ENCODE peak calls at places on chromosomes 11 and 22, in five cellular contexts. H is cardiac muscle cell; I is heart right ventricle; S is naive thymus-derived CD4-positive, alpha-beta T cell; P is tibial nerve. Q is an unnamed sample.

GRCh38 chr11:11084337-11084736 is 226.5 kb upstream of the ZBED5 start:
- DNase-seq in H (no peak), S (no peak), I (no peak), P (no peak), Q (no peak)

GRCh38 chr11:44633641-44634040 is 68.2 kb downstream of the CD82 start:
- DNase-seq in H (peak; percentile 49), P (no peak), S (no peak), I (no peak), Q (peak; percentile 38)

GRCh38 chr11:4862447-4863236 is 13.6 kb upstream of the OR51S1 start:
- DNase-seq in P (no peak), S (no peak), H (no peak), I (no peak), Q (no peak)

GRCh38 chr22:37223965-37224551 is 11.8 kb upstream of the SSTR3 start:
- DNase-seq in I (no peak), H (no peak), P (no peak), S (no peak), Q (no peak)

GRCh38 chr22:26541167-26541819 is 29.0 kb upstream of the TFIP11 start:
- DNase-seq in S (no peak), I (no peak), H (no peak), P (no peak), Q (no peak)

GRCh38 chr11:23423656-23424055 is 563.4 kb upstream of the CCDC179 start:
- DNase-seq in H (no peak), I (no peak), S (no peak), P (no peak), Q (no peak)

GRCh38 chr22:44827666-44828065 is 75.3 kb downstream of the ARHGAP8 start:
- DNase-seq in I (no peak), S (no peak), H (no peak), P (no peak), Q (no peak)

GRCh38 chr11:47408598-47409439 is 429 bp downstream of the SLC39A13 start:
- DNase-seq in P (no peak), H (no peak), S (no peak), I (peak; percentile 54), Q (peak; percentile 85)

GRCh38 chr22:37166675-37167066 is 17.0 kb upstream of the IL2RB start:
- DNase-seq in I (peak; percentile 85), P (peak; percentile 82), S (peak; percentile 81), H (peak; percentile 84), Q (peak; percentile 93)

GRCh38 chr11:118223992-118224391 is 819 bp downstream of the JAML start:
- DNase-seq in H (no peak), P (no peak), S (no peak), I (no peak), Q (no peak)
- H3K4me1 ChIP-seq in H (peaks cover 5% of the 10 kb centered on the region), P (no peaks in the 10 kb centered on the region), S (peaks cover 78% of the 10 kb centered on the region), I (no peaks in the 10 kb centered on the region), Q (no peaks in the 10 kb centered on the region)

GRCh38 chr11:128686045-128686741 is 7.7 kb upstream of the FLI1 start:
- DNase-seq in I (no peak), H (no peak), S (peak; percentile 31), P (no peak), Q (no peak)

GRCh38 chr11:128684582-128685382 is 9.1 kb upstream of the FLI1 start:
- DNase-seq in S (no peak), P (no peak), I (no peak), H (no peak), Q (no peak)

GRCh38 chr11:128685383-128686044 is 8.4 kb upstream of the FLI1 start:
- DNase-seq in P (no peak), I (no peak), S (no peak), H (no peak), Q (no peak)

GRCh38 chr11:128678017-128678416 is 15.9 kb upstream of the FLI1 start:
- DNase-seq in I (no peak), S (no peak), H (no peak), P (no peak), Q (no peak)

DNA sequence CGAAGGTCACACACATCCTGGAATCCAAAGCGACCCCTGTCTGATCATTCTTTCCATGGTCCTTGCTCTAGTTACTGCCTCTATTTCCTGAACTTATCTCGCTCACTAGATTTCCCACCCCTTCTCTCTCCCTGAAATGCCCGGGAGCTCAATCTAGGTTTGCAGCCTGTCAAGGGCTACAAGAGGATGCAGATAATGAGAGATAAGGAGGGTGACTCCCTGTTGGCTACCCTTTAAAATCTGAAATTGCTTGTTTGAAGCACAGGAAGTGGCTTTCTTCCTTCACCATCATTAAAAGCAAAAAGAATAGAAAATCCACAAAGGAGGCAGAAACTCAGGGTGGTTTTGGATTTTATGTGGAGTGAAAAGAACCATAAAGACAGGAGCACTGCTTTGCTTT is 13.0 kb upstream of the FLI1 start:
- DNase-seq in S (no peak), P (no peak), H (no peak), I (no peak), Q (no peak)
- H3K27me3 ChIP-seq in S (no peaks in the 10 kb centered on the region), P (no peaks in the 10 kb centered on the region), H (peaks cover 100% of the 10 kb centered on the region), I (peaks cover 16% of the 10 kb centered on the region), Q (peaks cover 34% of the 10 kb centered on the region)

GRCh38 chr11:20249313-20249873 is 89.1 kb upstream of the DBX1 start:
- DNase-seq in H (no peak), P (no peak), S (no peak), I (no peak), Q (no peak)
- H3K4me1 ChIP-seq in H (peaks cover 5% of the 10 kb centered on the region), P (no peaks in the 10 kb centered on the region), S (no peaks in the 10 kb centered on the region), I (no peaks in the 10 kb centered on the region), Q (no peaks in the 10 kb centered on the region)

GRCh38 chr11:114314096-114314495 is 17.9 kb downstream of the NNMT start:
- DNase-seq in P (no peak), S (no peak), H (no peak), I (no peak), Q (no peak)
- H3K27me3 ChIP-seq in P (no peaks in the 10 kb centered on the region), S (no peaks in the 10 kb centered on the region), H (no peaks in the 10 kb centered on the region), I (no peaks in the 10 kb centered on the region), Q (no peaks in the 10 kb centered on the region)

GRCh38 chr11:65890324-65891179 is at the start of gene CCDC85B:
- DNase-seq in I (peak; percentile 98), S (peak; percentile 98), H (peak; percentile 97), P (peak; percentile 98), Q (peak; percentile 99)
- H3K4me1 ChIP-seq in I (peaks cover 54% of the 10 kb centered on the region), S (peaks cover 53% of the 10 kb centered on the region), H (peaks cover 23% of the 10 kb centered on the region), P (peaks cover 39% of the 10 kb centered on the region), Q (peaks cover 66% of the 10 kb centered on the region)